ENCODE peak calls at places on chromosome 2, in five cellular contexts. D is HCT116, H is HFF-Myc, X is SK-N-SH, K is astrocyte of the cerebellum. J is an unnamed sample.

GRCh38 chr2:174951746-174952145 is 53.4 kb downstream of the CHN1 start:
- DNase-seq in D (no peak), H (peak; percentile 81), X (no peak), K (peak; percentile 58), J (no peak)

GRCh38 chr2:204051476-204051875 is 114.9 kb downstream of the ICOS start:
- DNase-seq in D (peak; percentile 15), K (no peak), H (no peak), X (no peak), J (no peak)

GRCh38 chr2:31136732-31137131 is 1.5 kb downstream of the GALNT14 start:
- DNase-seq in D (no peak), K (no peak), H (no peak), X (no peak), J (no peak)

GRCh38 chr2:239252433-239253200 is 148.2 kb downstream of the HDAC4 start:
- DNase-seq in K (no peak), X (no peak), H (no peak), D (no peak), J (no peak)

GRCh38 chr2:69518836-69519235 is 81.6 kb upstream of the NFU1 start:
- DNase-seq in X (no peak), K (no peak), D (no peak), H (no peak), J (no peak)

GRCh38 chr2:201420442-201421113 is 30.7 kb downstream of the TRAK2 start:
- DNase-seq in K (no peak), H (no peak), X (no peak), D (no peak), J (peak; percentile 83)

GRCh38 chr2:144477281-144477942 is 42.5 kb downstream of the ZEB2 start:
- DNase-seq in X (no peak), H (no peak), K (peak; percentile 53), D (no peak), J (no peak)

GRCh38 chr2:172261292-172261691 is 158.6 kb upstream of the DLX2 start:
- DNase-seq in K (no peak), D (no peak), X (no peak), H (no peak), J (no peak)

GRCh38 chr2:164890533-164890932 is 48.9 kb upstream of the COBLL1 start:
- DNase-seq in H (no peak), D (no peak), K (no peak), X (peak; percentile 53), J (no peak)

GRCh38 chr2:241721852-241722251 is 12.6 kb upstream of the D2HGDH start:
- DNase-seq in K (no peak), X (peak; percentile 24), D (no peak), H (no peak), J (no peak)

GRCh38 chr2:241722896-241723454 is 11.5 kb upstream of the D2HGDH start:
- DNase-seq in H (no peak), X (no peak), K (no peak), D (no peak), J (no peak)

GRCh38 chr2:241726459-241726858 is 8.0 kb upstream of the D2HGDH start:
- DNase-seq in H (no peak), D (no peak), X (peak; percentile 15), K (no peak), J (no peak)

GRCh38 chr2:241724975-241725870 is 9.2 kb upstream of the D2HGDH start:
- DNase-seq in D (no peak), H (no peak), X (peak; percentile 32), K (no peak), J (no peak)

GRCh38 chr2:241724259-241724974 is 10.0 kb upstream of the D2HGDH start:
- DNase-seq in X (peak; percentile 66), H (no peak), D (no peak), K (no peak), J (no peak)
- TF ChIP-seq CTCF in X (no peak), H (peak; percentile 23), D (peak; percentile 42), K (peak; percentile 27), J (peak; percentile 32)

DNA sequence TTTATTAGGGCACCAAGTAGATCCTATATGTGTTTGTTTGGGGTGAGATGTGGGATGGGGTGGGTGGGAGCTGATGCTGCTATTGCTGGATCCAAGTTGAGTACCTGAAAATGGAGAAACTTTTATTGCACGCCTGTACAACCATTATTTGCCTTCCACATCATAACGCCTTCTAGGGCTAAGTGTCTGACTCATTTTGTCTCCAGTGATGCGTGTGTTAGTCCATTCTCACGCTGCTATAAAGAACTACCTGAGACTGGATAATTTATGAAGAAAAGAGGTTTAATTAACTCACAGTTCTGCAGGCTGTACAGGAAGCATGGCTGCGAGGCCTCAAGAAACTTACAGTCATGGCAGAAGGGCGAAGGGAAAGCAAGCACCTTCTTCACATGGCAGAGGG is 58.2 kb downstream of the KDM3A start:
- DNase-seq in X (no peak), D (no peak), K (no peak), H (no peak), J (no peak)
- H3K4me3 ChIP-seq in X (no peak overlapping the region), D (no peak overlapping the region), K (no peak overlapping the region), H (no peak overlapping the region), J (no peak overlapping the region)

GRCh38 chr2:151777487-151777886 is 43.2 kb upstream of the NEB start:
- DNase-seq in H (no peak), X (no peak), K (no peak), D (no peak), J (no peak)
- TF ChIP-seq CTCF in H (peak; percentile 18), X (peak; percentile 17), K (no peak), D (peak; percentile 45), J (peak; percentile 30)

GRCh38 chr2:216004408-216005283 is 8.7 kb downstream of the MREG start:
- DNase-seq in H (no peak), D (no peak), K (no peak), X (no peak), J (no peak)

GRCh38 chr2:216012133-216012829 is 1.1 kb downstream of the MREG start:
- DNase-seq in D (no peak), X (peak; percentile 59), K (peak; percentile 24), H (no peak), J (peak; percentile 95)

GRCh38 chr2:216011320-216011849 is 2.0 kb downstream of the MREG start:
- DNase-seq in H (no peak), X (no peak), K (no peak), D (no peak), J (no peak)

GRCh38 chr2:216006164-216006663 is 7.1 kb downstream of the MREG start:
- DNase-seq in D (no peak), X (no peak), K (no peak), H (no peak), J (no peak)

DNA sequence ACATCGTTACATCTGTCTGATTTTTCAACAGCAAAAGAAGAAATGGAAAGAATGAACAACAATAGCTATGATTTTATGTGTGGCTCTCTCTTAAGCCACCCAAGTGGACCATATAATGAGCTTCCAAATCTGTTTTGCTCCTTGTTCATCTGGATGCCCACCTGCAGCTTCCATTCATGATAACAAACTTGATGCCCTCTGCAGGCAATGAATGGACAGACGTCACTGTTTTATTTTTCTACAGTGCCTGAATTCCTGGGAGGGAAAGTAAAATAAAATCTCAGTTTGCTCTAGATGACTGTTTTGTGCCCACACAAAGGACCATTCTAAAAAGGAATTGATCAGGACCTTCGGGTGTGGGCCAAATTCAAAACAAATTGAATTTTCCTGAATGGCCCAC is 5.0 kb downstream of the MREG start:
- DNase-seq in D (no peak), X (no peak), H (no peak), K (no peak), J (no peak)
- H3K4me3 ChIP-seq in D (no peak overlapping the region), X (no peak overlapping the region), H (no peak overlapping the region), K (no peak overlapping the region), J (no peak overlapping the region)

GRCh38 chr2:198928026-198928425 is 529.7 kb downstream of the SATB2 start:
- DNase-seq in K (no peak), D (no peak), X (no peak), H (no peak), J (no peak)

GRCh38 chr2:198930170-198930569 is 527.6 kb downstream of the SATB2 start:
- DNase-seq in H (no peak), X (no peak), K (no peak), D (no peak), J (no peak)
- TF ChIP-seq CTCF in H (no peak), X (no peak), K (peak; percentile 16), D (peak; percentile 28), J (peak; percentile 56)